ENCODE peak calls at places on chromosomes 13 and 19, in ten cellular contexts. A is AG09309; C is GM20000; P is cardiac fibroblast; I is tibial nerve; Q is neural crest cell; Z is CD8-positive, alpha-beta T cell; G is esophagus squamous epithelium; D is A549; X is kidney epithelial cell. N is an unnamed sample.

GRCh38 chr19:3570619-3571018 is 2.1 kb upstream of the HMG20B start:
- DNase-seq in A (no peak), C (no peak), P (no peak), I (no peak), Q (no peak), Z (no peak), G (no peak), D (no peak), X (no peak), N (no peak)

GRCh38 chr13:81078048-81078447 is 737.1 kb upstream of the SPRY2 start:
- DNase-seq in A (no peak), C (no peak), P (no peak), I (no peak), Q (no peak), Z (no peak), G (no peak), D (no peak), X (no peak), N (no peak)

GRCh38 chr13:67736646-67737420 is 506.7 kb upstream of the PCDH9 start:
- DNase-seq in A (no peak), C (no peak), P (peak), I (no peak), Q (peak), Z (no peak), G (no peak), D (peak), X (peak), N (no peak)

GRCh38 chr13:50386527-50387123 is 371.4 kb downstream of the KCNRG start:
- DNase-seq in A (peak), C (no peak), P (peak), I (no peak), Q (no peak), Z (no peak), G (no peak), D (no peak), X (no peak), N (no peak)

GRCh38 chr13:105627270-105627669 is 908.2 kb downstream of the EFNB2 start:
- DNase-seq in A (no peak), C (no peak), P (peak), I (no peak), Q (no peak), Z (no peak), G (no peak), D (no peak), X (no peak), N (no peak)

GRCh38 chr19:6068711-6069110 is 41.6 kb downstream of the RFX2 start:
- DNase-seq in A (no peak), C (no peak), P (no peak), I (no peak), Q (no peak), Z (no peak), G (no peak), D (no peak), X (no peak), N (no peak)

GRCh38 chr13:42803563-42804212 is 22.3 kb downstream of the FAM216B start:
- DNase-seq in A (no peak), C (no peak), P (peak), I (no peak), Q (no peak), Z (no peak), G (no peak), D (no peak), X (no peak), N (no peak)

GRCh38 chr19:32919365-32919764 is 49.8 kb upstream of the SLC7A9 start:
- DNase-seq in A (no peak), C (no peak), P (no peak), I (no peak), Q (no peak), Z (no peak), G (no peak), D (no peak), X (no peak), N (no peak)

GRCh38 chr19:33260628-33261418 is 35.2 kb upstream of the SLC7A10 start:
- DNase-seq in A (no peak), C (no peak), P (no peak), I (no peak), Q (no peak), Z (no peak), G (no peak), D (no peak), X (no peak), N (no peak)

GRCh38 chr13:100528353-100528752 is 60.2 kb downstream of the GGACT start:
- DNase-seq in A (no peak), C (no peak), P (no peak), I (no peak), Q (no peak), Z (peak), G (no peak), D (no peak), X (no peak), N (no peak)

GRCh38 chr13:47835470-47836228 is 165.4 kb downstream of the SUCLA2 start:
- DNase-seq in A (no peak), C (no peak), P (no peak), I (no peak), Q (no peak), Z (no peak), G (no peak), D (no peak), X (no peak), N (no peak)

GRCh38 chr13:47837104-47837880 is 163.8 kb downstream of the SUCLA2 start:
- DNase-seq in A (no peak), C (no peak), P (no peak), I (no peak), Q (no peak), Z (no peak), G (no peak), D (no peak), X (no peak), N (no peak)

GRCh38 chr13:47831265-47831664 is 169.8 kb downstream of the SUCLA2 start:
- DNase-seq in A (no peak), C (no peak), P (peak), I (no peak), Q (no peak), Z (no peak), G (no peak), D (no peak), X (no peak), N (no peak)

GRCh38 chr13:47829684-47830083 is 171.4 kb downstream of the SUCLA2 start:
- DNase-seq in A (no peak), C (no peak), P (peak), I (no peak), Q (no peak), Z (no peak), G (no peak), D (no peak), X (no peak), N (no peak)

GRCh38 chr13:47832458-47832972 is 168.6 kb downstream of the SUCLA2 start:
- DNase-seq in A (no peak), C (no peak), P (no peak), I (no peak), Q (no peak), Z (no peak), G (no peak), D (no peak), X (no peak), N (no peak)
- TF ChIP-seq CTCF in A (no peak), C (no peak), P (no peak), I (no peak), Q (no peak), Z (no peak), G (no peak), D (no peak), X (no peak), N (no peak)

GRCh38 chr13:20190481-20191310 is 2.0 kb downstream of the GJB2 start:
- DNase-seq in A (peak), C (no peak), P (peak), I (no peak), Q (no peak), Z (no peak), G (no peak), D (no peak), X (peak), N (no peak)

GRCh38 chr13:20191902-20192469 is 752 bp downstream of the GJB2 start:
- DNase-seq in A (no peak), C (peak), P (peak), I (no peak), Q (no peak), Z (no peak), G (no peak), D (no peak), X (no peak), N (no peak)

GRCh38 chr13:20191311-20191901 is 1.3 kb downstream of the GJB2 start:
- DNase-seq in A (no peak), C (no peak), P (no peak), I (no peak), Q (no peak), Z (no peak), G (no peak), D (no peak), X (no peak), N (no peak)

GRCh38 chr13:20186771-20187170 is 6.0 kb downstream of the GJB2 start:
- DNase-seq in A (no peak), C (no peak), P (no peak), I (no peak), Q (no peak), Z (no peak), G (no peak), D (no peak), X (no peak), N (no peak)

DNA sequence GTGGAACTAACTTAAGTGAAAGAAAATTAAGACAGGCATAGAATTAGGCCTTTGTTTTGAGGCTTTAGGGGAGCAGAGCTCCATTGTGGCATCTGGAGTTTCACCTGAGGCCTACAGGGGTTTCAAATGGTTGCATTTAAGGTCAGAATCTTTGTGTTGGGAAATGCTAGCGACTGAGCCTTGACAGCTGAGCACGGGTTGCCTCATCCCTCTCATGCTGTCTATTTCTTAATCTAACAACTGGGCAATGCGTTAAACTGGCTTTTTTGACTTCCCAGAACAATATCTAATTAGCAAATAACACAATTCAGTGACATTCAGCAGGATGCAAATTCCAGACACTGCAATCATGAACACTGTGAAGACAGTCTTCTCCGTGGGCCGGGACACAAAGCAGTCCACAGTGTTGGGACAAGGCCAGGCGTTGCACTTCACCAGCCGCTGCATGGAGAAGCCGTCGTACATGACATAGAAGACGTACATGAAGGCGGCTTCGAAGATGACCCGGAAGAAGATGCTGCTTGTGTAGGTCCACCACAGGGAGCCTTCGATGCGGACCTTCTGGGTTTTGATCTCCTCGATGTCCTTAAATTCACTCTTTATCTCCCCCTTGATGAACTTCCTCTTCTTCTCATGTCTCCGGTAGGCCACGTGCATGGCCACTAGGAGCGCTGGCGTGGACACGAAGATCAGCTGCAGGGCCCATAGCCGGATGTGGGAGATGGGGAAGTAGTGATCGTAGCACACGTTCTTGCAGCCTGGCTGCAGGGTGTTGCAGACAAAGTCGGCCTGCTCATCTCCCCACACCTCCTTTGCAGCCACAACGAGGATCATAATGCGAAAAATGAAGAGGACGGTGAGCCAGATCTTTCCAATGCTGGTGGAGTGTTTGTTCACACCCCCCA is 3.8 kb downstream of the GJB2 start:
- DNase-seq in A (no peak), C (no peak), P (no peak), I (no peak), Q (no peak), Z (no peak), G (no peak), D (no peak), X (no peak), N (no peak)
- TF ChIP-seq CTCF in A (no peak), C (peak), P (no peak), I (no peak), Q (peak), Z (no peak), G (no peak), D (no peak), X (peak), N (no peak)

DNA sequence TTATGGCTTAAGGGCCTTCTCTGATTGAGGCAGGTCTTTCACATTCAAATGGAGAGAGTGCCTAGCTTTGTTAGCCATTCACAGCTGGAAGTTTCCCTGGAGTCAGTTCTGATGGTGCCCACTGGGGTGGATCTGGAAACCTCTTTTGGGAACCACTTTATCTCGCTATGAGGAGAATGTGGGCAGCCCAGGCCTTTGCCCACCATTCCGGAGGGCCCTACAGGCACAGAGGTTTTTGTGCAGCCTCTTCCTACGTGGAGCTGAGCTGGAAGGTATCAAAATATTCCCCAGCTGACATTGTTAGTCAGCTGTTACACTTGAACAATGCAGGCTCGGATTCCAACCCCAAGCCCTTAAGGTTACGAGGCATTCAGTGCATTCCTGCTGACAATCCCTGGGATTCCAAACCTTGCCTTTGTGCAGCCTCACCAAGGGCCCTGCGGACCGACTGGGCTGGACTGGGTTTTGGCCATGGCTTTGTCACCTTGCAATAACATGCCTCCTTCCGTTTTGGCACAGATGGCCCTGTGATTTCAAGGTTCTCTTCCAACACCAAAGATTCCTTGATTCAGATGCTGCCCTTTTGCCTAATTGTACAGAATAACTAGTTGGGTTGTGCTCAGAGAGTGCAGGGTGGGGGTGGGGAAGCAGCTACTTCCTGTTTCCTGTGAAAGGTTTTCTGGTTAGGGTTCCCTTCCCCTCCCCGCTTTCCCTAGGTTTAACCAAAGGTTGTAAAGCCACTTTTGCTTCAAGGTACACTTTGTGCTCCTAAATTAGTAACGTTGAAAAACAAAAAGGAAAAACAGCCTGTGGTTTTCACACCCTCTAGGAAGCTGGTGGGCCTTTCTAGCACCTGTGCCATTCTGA is 27.1 kb downstream of the SAE1 start:
- DNase-seq in A (no peak), C (no peak), P (peak), I (no peak), Q (peak), Z (peak), G (no peak), D (no peak), X (peak), N (no peak)
- TF ChIP-seq CTCF in A (no peak), C (no peak), P (peak), I (no peak), Q (peak), Z (no peak), G (no peak), D (no peak), X (no peak), N (no peak)

DNA sequence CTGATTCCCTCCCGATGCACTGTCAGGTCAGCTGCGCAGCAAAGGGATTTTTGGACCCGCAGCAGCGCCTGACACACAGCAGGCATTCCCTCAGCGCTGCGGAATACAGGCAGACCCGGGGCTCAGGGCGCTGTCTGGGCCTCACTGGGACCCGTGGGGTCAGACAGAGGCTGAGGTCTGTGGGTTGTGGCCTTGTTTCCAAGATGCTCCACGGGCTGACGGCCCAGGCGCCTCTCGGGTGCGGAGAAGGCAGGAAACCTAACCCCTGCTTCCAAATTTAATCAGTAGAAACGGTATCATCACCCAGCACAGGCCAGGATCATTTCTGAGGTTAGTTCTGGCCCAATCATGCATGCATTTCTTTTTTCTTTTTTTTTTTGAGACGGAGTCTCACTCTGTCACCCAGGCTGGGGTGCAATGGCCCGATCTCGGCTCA is 686 bp upstream of the RNF126 start:
- DNase-seq in A (no peak), C (no peak), P (no peak), I (no peak), Q (no peak), Z (no peak), G (no peak), D (no peak), X (no peak), N (no peak)
- TF ChIP-seq CTCF in A (no peak), C (no peak), P (no peak), I (no peak), Q (no peak), Z (no peak), G (no peak), D (no peak), X (no peak), N (no peak)

GRCh38 chr13:28324181-28324789 is 170.6 kb downstream of the FLT1 start:
- DNase-seq in A (no peak), C (peak), P (peak), I (no peak), Q (peak), Z (peak), G (no peak), D (peak), X (peak), N (peak)
- TF ChIP-seq CTCF in A (peak), C (peak), P (peak), I (peak), Q (peak), Z (peak), G (peak), D (peak), X (peak), N (peak)

GRCh38 chr13:87792878-87793277 is 121.7 kb downstream of the SLITRK5 start:
- DNase-seq in A (no peak), C (no peak), P (no peak), I (no peak), Q (no peak), Z (no peak), G (no peak), D (no peak), X (no peak), N (no peak)
- TF ChIP-seq CTCF in A (no peak), C (no peak), P (no peak), I (no peak), Q (no peak), Z (no peak), G (no peak), D (no peak), X (no peak), N (no peak)

GRCh38 chr13:28743499-28744083 is 24.8 kb upstream of the SLC46A3 start:
- DNase-seq in A (no peak), C (no peak), P (no peak), I (no peak), Q (no peak), Z (no peak), G (no peak), D (no peak), X (no peak), N (no peak)
- TF ChIP-seq CTCF in A (no peak), C (no peak), P (no peak), I (no peak), Q (no peak), Z (no peak), G (no peak), D (no peak), X (no peak), N (no peak)

GRCh38 chr19:10110076-10110971 is 1.2 kb upstream of the P2RY11 start:
- DNase-seq in A (no peak), C (no peak), P (no peak), I (no peak), Q (no peak), Z (no peak), G (no peak), D (no peak), X (no peak), N (peak)
- TF ChIP-seq CTCF in A (no peak), C (no peak), P (no peak), I (no peak), Q (no peak), Z (no peak), G (no peak), D (no peak), X (no peak), N (no peak)

GRCh38 chr13:98055623-98056022 is 87.3 kb upstream of the FARP1 start:
- DNase-seq in A (no peak), C (no peak), P (no peak), I (no peak), Q (no peak), Z (no peak), G (no peak), D (no peak), X (no peak), N (no peak)
- TF ChIP-seq CTCF in A (no peak), C (no peak), P (no peak), I (no peak), Q (no peak), Z (no peak), G (no peak), D (no peak), X (no peak), N (no peak)

GRCh38 chr19:49684251-49684982 is 5.0 kb upstream of the ADM5 start:
- DNase-seq in A (no peak), C (peak), P (no peak), I (no peak), Q (no peak), Z (no peak), G (no peak), D (peak), X (no peak), N (no peak)
- TF ChIP-seq CTCF in A (peak), C (no peak), P (peak), I (no peak), Q (peak), Z (no peak), G (no peak), D (peak), X (peak), N (no peak)